ENCODE peak calls at places on chromosome 4, in nine cellular contexts. X is fibroblast of lung, F is AG04449, V is adrenal gland, P is lung, L is left ventricle myocardium inferior, Z is A549, I is mammary epithelial cell, N is BE2C. W is an unnamed sample.
A peak's percentile ranks its signal among the peaks of the same experiment; 100 is the strongest.

GRCh38 chr4:138307319-138307718 is 65.2 kb upstream of the SLC7A11 start:
- DNase-seq in X (no peak), F (no peak), V (no peak), P (no peak), L (no peak), Z (no peak), I (no peak), N (no peak), W (no peak)

GRCh38 chr4:74886490-74886889 is 46.4 kb upstream of the PARM1 start:
- DNase-seq in X (peak; percentile 55), F (peak; percentile 10), V (no peak), P (no peak), L (no peak), Z (peak; percentile 11), I (peak; percentile 97), N (no peak), W (no peak)

GRCh38 chr4:17163156-17163555 is 264.7 kb upstream of the LDB2 start:
- DNase-seq in X (no peak), F (no peak), V (no peak), P (no peak), L (no peak), Z (no peak), I (no peak), N (no peak), W (no peak)

GRCh38 chr4:89284828-89285227 is 22.8 kb downstream of the GPRIN3 start:
- DNase-seq in X (no peak), F (no peak), V (peak; percentile 19), P (no peak), L (no peak), Z (peak; percentile 72), I (no peak), N (no peak), W (no peak)

GRCh38 chr4:21879187-21879586 is 69.4 kb downstream of the KCNIP4 start:
- DNase-seq in X (peak; percentile 55), F (no peak), V (no peak), P (no peak), L (no peak), Z (peak; percentile 15), I (no peak), N (peak; percentile 33), W (no peak)

GRCh38 chr4:124199185-124199584 is 513.3 kb downstream of the ANKRD50 start:
- DNase-seq in X (no peak), F (no peak), V (no peak), P (no peak), L (no peak), Z (no peak), I (no peak), N (no peak), W (no peak)

GRCh38 chr4:39470402-39470801 is 11.5 kb downstream of the LIAS start:
- DNase-seq in X (no peak), F (no peak), V (no peak), P (no peak), L (no peak), Z (no peak), I (no peak), N (no peak), W (no peak)

GRCh38 chr4:142815834-142816233 is 30.3 kb downstream of the INPP4B start:
- DNase-seq in X (peak; percentile 85), F (no peak), V (no peak), P (no peak), L (no peak), Z (peak; percentile 23), I (peak; percentile 63), N (no peak), W (no peak)

GRCh38 chr4:102042843-102043802 is 252.6 kb downstream of the BANK1 start:
- DNase-seq in X (peak; percentile 1), F (no peak), V (no peak), P (no peak), L (no peak), Z (no peak), I (peak; percentile 67), N (no peak), W (no peak)

GRCh38 chr4:117793786-117794369 is 240.4 kb upstream of the NDST3 start:
- DNase-seq in X (peak; percentile 73), F (no peak), V (peak; percentile 3), P (no peak), L (no peak), Z (no peak), I (peak; percentile 81), N (no peak), W (no peak)

GRCh38 chr4:124936427-124936826 is 223.9 kb upstream of the ANKRD50 start:
- DNase-seq in X (peak; percentile 78), F (no peak), V (peak; percentile 4), P (peak; percentile 74), L (peak; percentile 55), Z (no peak), I (no peak), N (peak; percentile 16), W (no peak)

GRCh38 chr4:163902417-163902816 is 407.9 kb downstream of the TMA16 start:
- DNase-seq in X (no peak), F (no peak), V (no peak), P (no peak), L (no peak), Z (no peak), I (no peak), N (no peak), W (no peak)

GRCh38 chr4:87423313-87424031 is 1.1 kb downstream of the NUDT9 start:
- DNase-seq in X (no peak), F (no peak), V (no peak), P (no peak), L (no peak), Z (no peak), I (peak; percentile 55), N (peak; percentile 77), W (peak; percentile 18)

GRCh38 chr4:126800723-126801191 is 832.0 kb upstream of the INTU start:
- DNase-seq in X (no peak), F (no peak), V (no peak), P (no peak), L (no peak), Z (no peak), I (no peak), N (no peak), W (no peak)

GRCh38 chr4:138870739-138871633 is 144.6 kb upstream of the NOCT start:
- DNase-seq in X (peak; percentile 56), F (peak; percentile 16), V (peak; percentile 75), P (peak; percentile 65), L (peak; percentile 26), Z (peak; percentile 67), I (peak; percentile 52), N (peak; percentile 62), W (peak; percentile 22)

GRCh38 chr4:85909851-85910250 is 434.9 kb downstream of the ARHGAP24 start:
- DNase-seq in X (no peak), F (no peak), V (no peak), P (no peak), L (peak; percentile 22), Z (no peak), I (no peak), N (no peak), W (no peak)

GRCh38 chr4:1631136-1631535 is 53.0 kb downstream of the FAM53A start:
- DNase-seq in X (no peak), F (no peak), V (no peak), P (no peak), L (no peak), Z (no peak), I (no peak), N (no peak), W (no peak)

GRCh38 chr4:7938513-7939376 is 916 bp downstream of the AFAP1 start:
- DNase-seq in X (no peak), F (no peak), V (peak; percentile 45), P (no peak), L (peak; percentile 39), Z (peak; percentile 21), I (peak; percentile 33), N (peak; percentile 64), W (no peak)

DNA sequence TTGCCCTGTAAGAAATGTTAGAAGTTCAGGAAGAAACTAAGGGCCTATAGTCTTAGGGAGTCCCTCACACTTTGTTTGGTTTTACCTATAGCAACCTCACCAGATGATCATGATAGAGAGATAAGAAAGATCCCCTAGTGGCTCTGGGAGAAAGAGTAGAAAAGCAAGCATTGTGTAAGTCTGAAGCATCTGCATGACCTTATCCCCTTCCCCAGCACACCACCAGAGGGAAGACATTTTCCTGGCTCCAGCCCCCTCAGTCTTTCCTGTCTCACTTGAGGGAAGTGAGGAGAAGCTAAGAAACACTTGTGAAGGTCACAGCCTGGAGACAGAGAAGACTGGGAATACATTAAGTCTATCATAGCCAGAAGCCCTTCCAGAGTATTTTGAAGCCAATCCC is 154.0 kb downstream of the EVC2 start:
- DNase-seq in X (no peak), F (no peak), V (no peak), P (no peak), L (no peak), Z (no peak), I (no peak), N (no peak), W (no peak)
- TF ChIP-seq CTCF in X (no peak), F (no peak), V (no peak), P (no peak), L (no peak), Z (no peak), I (no peak), N (no peak), W (no peak)

GRCh38 chr4:159884989-159885388 is 782.1 kb downstream of the RAPGEF2 start:
- DNase-seq in X (no peak), F (no peak), V (no peak), P (no peak), L (no peak), Z (no peak), I (no peak), N (no peak), W (no peak)
- H3K4me3 ChIP-seq in X (no peak overlapping the region), F (no peak overlapping the region), V (no peak overlapping the region), P (no peak overlapping the region), L (no peak overlapping the region), Z (no peak overlapping the region), I (no peak overlapping the region), N (no peak overlapping the region), W (no peak overlapping the region)

DNA sequence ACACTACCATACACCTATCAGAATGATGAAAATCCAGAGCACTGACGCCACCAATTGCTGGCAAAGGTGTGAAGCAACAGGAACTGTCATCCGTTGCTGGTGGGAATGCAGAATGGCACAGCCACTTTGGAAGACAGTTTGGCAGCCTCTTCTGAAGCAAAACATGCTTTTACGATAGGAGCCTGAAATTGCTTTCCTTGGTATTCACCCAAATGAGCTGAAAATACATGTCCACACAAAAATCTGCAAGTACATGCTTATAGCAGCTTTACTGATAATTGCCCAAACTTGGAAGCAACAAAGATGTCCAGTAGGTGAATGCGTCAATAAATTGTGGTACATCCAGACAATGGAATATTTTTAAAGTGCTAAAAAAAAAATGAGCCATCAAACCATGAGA is 322.8 kb upstream of the FAT1 start:
- DNase-seq in X (no peak), F (no peak), V (no peak), P (no peak), L (no peak), Z (no peak), I (peak; percentile 55), N (no peak), W (no peak)
- TF ChIP-seq CTCF in X (no peak), F (no peak), V (no peak), P (no peak), L (no peak), Z (no peak), I (peak; percentile 27), N (no peak), W (no peak)

DNA sequence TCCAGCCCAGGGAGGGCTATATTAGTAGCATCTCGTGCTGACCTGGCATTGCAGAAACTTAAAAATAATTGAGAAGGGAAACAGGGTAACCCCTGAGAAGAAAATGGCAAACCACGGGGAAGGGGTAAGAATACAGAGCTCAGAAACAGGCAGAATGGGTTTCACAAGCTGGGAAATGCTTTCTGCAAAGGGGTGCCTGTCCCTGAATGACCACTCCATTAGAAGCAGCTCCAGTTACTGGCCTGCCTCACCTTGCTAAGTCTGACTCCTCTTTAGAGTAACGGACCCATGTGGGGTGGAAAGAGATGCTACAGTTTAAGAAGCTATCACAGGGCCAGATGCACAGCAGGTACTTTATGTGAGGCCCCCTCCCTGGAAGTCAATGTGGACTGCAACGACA is 2.5 kb downstream of the WDR1 start:
- DNase-seq in X (no peak), F (no peak), V (no peak), P (no peak), L (no peak), Z (no peak), I (no peak), N (no peak), W (no peak)
- H3K4me3 ChIP-seq in X (peak overlapping the region; percentile 36), F (peak overlapping the region; percentile 85), V (no peak overlapping the region), P (no peak overlapping the region), L (peak overlapping the region; percentile 90), Z (no peak overlapping the region), I (no peak overlapping the region), N (no peak overlapping the region), W (no peak overlapping the region)

W was measured in GM12864.